ENCODE peak calls at places on chromosomes 3 and 15, in four cellular contexts. K, C, D and I are unnamed samples.

GRCh38 chr15:72285927-72286516 is 13.7 kb upstream of the PARP6 start:
- DNase-seq in C (peak), D (peak), K (no peak), I (no peak)

GRCh38 chr15:79883579-79884203 is 13.1 kb downstream of the MTHFS start:
- DNase-seq in K (no peak), C (no peak), D (no peak), I (no peak)

GRCh38 chr3:114155370-114155821 is 23.5 kb downstream of the DRD3 start:
- DNase-seq in K (no peak), D (peak), C (peak), I (no peak)

GRCh38 chr3:36904641-36905040 is 40.2 kb downstream of the TRANK1 start:
- DNase-seq in C (peak), D (peak), K (no peak), I (no peak)

GRCh38 chr3:143327388-143327787 is 207.8 kb downstream of the CHST2 start:
- DNase-seq in C (no peak), K (peak), D (peak), I (no peak)

GRCh38 chr3:182979103-182979697 is 1.1 kb downstream of the DCUN1D1 start:
- DNase-seq in C (peak), K (no peak), D (peak), I (no peak)

GRCh38 chr3:63067999-63068645 is 192.9 kb upstream of the CADPS start:
- DNase-seq in K (peak), C (peak), D (peak), I (peak)

GRCh38 chr3:54631507-54632280 is 296.2 kb downstream of the LRTM1 start:
- DNase-seq in D (no peak), C (no peak), K (no peak), I (no peak)

GRCh38 chr3:181782306-181782924 is 70.7 kb downstream of the SOX2 start:
- DNase-seq in D (peak), K (no peak), C (no peak), I (peak)

GRCh38 chr3:170179444-170179843 is 2.1 kb downstream of the PHC3 start:
- DNase-seq in K (no peak), C (no peak), D (peak), I (no peak)
- H3K4me3 ChIP-seq in K (peak), C (peak), D (no peak), I (peak)

GRCh38 chr15:43169888-43170287 is 15.3 kb upstream of the CCNDBP1 start:
- DNase-seq in K (no peak), C (no peak), D (peak), I (no peak)

GRCh38 chr15:43165801-43166325 is 19.3 kb upstream of the CCNDBP1 start:
- DNase-seq in K (no peak), D (no peak), C (no peak), I (no peak)

GRCh38 chr15:43168192-43169107 is 16.8 kb upstream of the CCNDBP1 start:
- DNase-seq in C (peak), D (peak), K (no peak), I (peak)
- TF ChIP-seq CTCF in C (no peak), D (no peak), K (no peak), I (peak)

DNA sequence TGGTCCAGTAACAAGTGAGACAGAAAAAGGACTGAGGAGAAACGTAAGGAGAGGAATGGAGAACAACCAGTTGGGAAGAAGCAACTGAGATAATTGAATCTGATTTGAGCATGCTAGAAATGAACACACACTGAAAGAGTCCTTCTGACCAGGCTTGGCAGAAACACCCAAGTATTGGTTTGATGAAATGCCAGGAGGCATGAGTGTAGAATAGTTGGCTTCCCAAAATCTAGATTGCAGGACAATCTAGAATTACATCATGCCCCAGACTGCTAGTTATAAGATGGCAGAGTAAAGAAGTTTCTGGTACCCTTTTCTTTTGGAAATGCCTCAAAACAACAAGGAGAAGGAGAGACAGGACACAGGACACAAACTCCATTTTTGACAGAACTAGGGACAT is 189.7 kb upstream of the STT3B start:
- DNase-seq in C (no peak), K (no peak), D (peak), I (no peak)
- H3K4me3 ChIP-seq in C (no peak), K (no peak), D (no peak), I (no peak)

DNA sequence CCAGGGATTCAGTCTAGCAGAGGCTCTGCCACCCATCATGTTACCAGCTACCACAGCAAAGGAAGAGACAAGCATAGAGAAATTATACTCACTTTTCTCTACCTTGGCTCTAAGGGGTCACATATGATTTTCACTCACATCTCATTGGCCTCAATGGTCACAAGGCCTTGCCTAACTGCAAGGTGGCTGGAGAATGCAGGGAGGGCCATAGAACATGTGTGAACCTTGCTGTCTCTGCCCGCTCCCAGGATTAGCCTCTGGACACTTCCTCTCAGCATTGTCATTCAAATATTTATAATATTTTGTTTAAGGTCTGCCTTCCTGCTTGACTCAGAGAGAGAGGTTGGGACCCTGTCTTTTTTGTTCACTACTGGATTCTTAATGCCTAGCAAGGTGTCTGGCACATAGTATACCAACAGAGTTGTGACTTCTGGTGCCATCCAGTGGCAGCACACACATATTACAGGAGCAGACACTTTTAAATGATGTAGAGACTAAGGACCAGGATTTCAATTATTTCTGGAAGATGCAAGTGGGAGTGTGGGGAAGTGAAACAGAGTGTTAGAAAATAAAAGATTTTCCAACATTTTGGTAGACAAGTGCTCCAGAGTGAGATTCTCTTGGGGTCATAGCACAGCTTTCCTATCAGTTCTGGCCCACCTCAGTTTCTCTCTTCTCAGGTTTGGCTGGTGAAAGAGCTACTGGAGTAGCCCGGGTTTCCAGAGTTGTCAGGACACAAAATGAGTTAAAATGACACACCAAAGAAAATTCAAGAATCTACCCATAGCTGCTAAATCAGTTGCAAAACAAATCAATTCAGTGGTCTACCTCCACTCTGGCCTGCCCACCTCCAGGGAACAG is 119.0 kb upstream of the RASGRP1 start:
- DNase-seq in D (peak), C (peak), K (no peak), I (no peak)
- TF ChIP-seq CTCF in D (peak), C (peak), K (peak), I (peak)

GRCh38 chr3:24514139-24514538 is 19.5 kb upstream of the THRB start:
- DNase-seq in C (no peak), D (no peak), K (no peak), I (no peak)
- H3K4me3 ChIP-seq in C (no peak), D (no peak), K (no peak), I (no peak)

GRCh38 chr15:48500595-48500994 is 144.9 kb downstream of the FBN1 start:
- DNase-seq in D (no peak), K (no peak), C (no peak), I (no peak)

GRCh38 chr15:48501208-48501607 is 144.3 kb downstream of the FBN1 start:
- DNase-seq in K (no peak), D (no peak), C (no peak), I (no peak)

GRCh38 chr15:48499978-48500377 is 145.5 kb downstream of the FBN1 start:
- DNase-seq in K (no peak), D (no peak), C (no peak), I (no peak)

GRCh38 chr15:48507416-48508065 is 138.0 kb downstream of the FBN1 start:
- DNase-seq in K (peak), D (peak), C (peak), I (peak)

DNA sequence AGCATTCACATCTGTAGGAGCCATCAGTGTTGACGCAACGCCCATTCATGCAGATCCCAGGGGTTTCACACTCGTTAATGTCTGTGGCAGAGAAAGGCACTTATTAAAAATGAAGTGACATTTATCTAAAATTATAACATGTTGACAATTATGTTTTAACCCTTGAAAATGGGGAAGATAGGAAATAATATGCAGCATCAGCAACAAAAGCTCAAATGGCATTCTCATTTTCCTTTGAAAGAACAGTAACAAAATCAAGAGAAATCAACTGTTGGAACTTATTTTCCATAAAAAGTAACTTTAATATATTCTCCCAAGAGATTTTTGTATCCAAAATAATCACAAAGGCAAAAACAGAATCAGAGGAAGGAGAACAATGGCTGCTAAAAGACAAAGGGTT is 140.4 kb downstream of the FBN1 start:
- DNase-seq in C (no peak), D (no peak), K (no peak), I (no peak)
- TF ChIP-seq CTCF in C (no peak), D (no peak), K (no peak), I (no peak)

DNA sequence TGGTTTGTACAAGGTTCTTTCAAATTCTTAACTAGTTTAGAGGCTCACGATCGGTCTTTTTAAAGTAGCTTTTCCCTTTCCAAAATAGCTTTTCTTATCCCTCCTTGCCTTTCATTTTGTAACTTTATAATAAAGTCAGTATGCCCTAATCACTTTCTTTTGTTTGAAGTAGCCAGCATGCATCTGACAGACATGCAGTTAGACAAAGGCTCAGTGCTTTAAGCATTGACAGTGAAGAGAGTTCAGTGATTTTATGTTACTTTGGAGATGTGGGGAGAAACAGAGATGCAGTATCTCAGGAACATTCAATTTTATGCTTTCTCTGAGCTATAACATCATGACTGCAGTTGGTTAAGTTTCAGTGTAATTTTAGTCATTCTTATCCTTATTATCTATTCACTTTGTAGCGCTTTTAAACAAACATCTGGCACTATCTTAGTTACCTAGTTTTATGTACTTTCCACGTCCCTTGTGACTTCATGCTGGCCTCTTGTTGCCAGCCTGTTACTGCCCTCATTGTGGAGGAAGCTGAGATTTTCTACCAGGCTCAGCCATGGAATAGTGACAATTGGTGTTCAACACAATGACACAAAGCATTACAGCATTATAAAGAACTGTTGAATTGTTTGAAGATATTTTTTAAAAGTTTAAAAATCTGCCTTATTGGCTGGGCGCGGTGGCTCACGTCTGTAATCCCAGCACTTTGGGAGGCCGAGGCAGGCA is 90.3 kb downstream of the AKAP13 start:
- DNase-seq in D (no peak), K (no peak), C (no peak), I (no peak)
- H3K4me3 ChIP-seq in D (no peak), K (no peak), C (no peak), I (no peak)

DNA sequence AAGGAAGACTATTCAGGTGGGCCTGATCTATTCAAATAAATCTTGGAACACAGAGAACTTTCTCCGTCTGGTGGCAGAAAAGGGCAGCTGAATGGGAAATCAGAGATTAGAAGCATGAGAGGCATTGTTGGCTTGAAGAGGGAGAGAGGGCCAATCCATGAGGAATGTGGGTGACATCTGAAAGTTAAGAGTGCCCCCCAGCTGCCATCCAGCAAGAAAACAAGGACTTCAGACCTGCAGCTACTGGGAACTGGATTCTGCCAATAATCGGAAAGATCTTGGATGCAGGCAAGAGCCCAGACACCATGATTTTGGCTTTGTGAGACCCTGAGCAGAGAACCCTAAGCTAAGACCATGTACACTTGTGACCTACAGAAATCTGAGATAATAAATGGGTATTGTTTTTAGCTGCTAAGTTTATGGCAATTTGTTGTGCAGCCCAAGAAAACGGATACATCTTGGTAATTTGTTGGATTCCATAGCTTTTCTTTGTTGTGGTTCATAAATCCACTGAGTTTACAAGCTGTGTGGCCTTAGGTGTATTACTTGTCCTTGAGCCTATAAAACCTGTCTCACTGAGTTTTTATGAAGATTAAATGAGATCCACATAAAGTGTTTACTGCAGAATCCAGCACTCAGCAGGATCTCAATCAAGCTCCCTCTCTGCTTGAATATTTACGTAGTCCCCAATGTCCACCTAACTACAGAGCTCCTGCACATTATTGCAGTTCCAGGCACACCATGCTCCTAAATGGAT is 82.1 kb upstream of the PRTG start:
- DNase-seq in K (no peak), C (peak), D (no peak), I (no peak)
- TF ChIP-seq CTCF in K (no peak), C (no peak), D (no peak), I (no peak)

GRCh38 chr3:130729154-130729553 is 17.5 kb downstream of the PIK3R4 start:
- DNase-seq in K (no peak), C (no peak), D (no peak), I (no peak)
- H3K4me3 ChIP-seq in K (no peak), C (no peak), D (no peak), I (no peak)

GRCh38 chr3:168112894-168113293 is 17.2 kb upstream of the GOLIM4 start:
- DNase-seq in C (no peak), D (no peak), K (no peak), I (no peak)

GRCh38 chr3:168117853-168118313 is 22.2 kb upstream of the GOLIM4 start:
- DNase-seq in D (peak), K (no peak), C (no peak), I (no peak)

GRCh38 chr3:168117059-168117458 is 21.3 kb upstream of the GOLIM4 start:
- DNase-seq in C (no peak), D (peak), K (no peak), I (no peak)

GRCh38 chr3:168116279-168116678 is 20.6 kb upstream of the GOLIM4 start:
- DNase-seq in D (peak), K (no peak), C (peak), I (no peak)

DNA sequence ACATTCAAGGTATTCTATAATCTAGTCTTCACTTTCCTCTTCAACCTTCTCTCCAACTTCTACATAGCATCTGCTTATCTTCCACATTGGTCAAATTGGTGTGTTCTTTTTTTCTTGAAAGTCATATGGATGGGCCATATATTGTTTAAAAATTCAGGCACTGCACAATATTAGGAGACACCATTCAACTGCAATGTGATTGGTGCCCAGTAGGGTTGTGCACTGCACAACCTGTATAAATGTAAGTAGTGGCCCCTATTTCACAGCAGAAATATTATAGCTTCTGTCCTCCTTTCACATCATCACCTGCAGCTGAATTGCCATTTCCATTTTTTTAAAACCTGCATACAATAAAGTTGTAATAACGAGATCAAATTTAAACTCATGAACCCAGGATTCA is 18.1 kb upstream of the GOLIM4 start:
- DNase-seq in C (no peak), D (no peak), K (no peak), I (no peak)
- TF ChIP-seq CTCF in C (no peak), D (no peak), K (no peak), I (peak)